ENCODE peak calls at places on chromosome 1, in ten cellular contexts. D is GM23248; E is heart left ventricle; Y is CD8-positive, alpha-beta T cell; I is prostate gland; X is CD4-positive, alpha-beta memory T cell; B is SJSA1; C is Peyer's patch; F is naive thymus-derived CD4-positive, alpha-beta T cell; W is DND-41. U is an unnamed sample.

GRCh38 chr1:54356680-54357147 is 49.5 kb downstream of the SSBP3 start:
- DNase-seq in D (no peak), E (no peak), Y (peak; percentile 11), I (no peak), X (peak; percentile 66), B (no peak), C (no peak), F (peak; percentile 76), W (no peak), U (peak; percentile 50)

GRCh38 chr1:176560681-176561080 is 97.7 kb downstream of the PAPPA2 start:
- DNase-seq in D (peak; percentile 89), E (no peak), Y (no peak), I (no peak), X (no peak), B (no peak), C (no peak), F (no peak), W (no peak), U (no peak)

GRCh38 chr1:41503507-41504125 is 19.1 kb upstream of the EDN2 start:
- DNase-seq in D (peak; percentile 49), E (no peak), Y (no peak), I (no peak), X (no peak), B (no peak), C (no peak), F (no peak), W (no peak), U (no peak)

GRCh38 chr1:115949156-115949555 is 27.2 kb upstream of the SLC22A15 start:
- DNase-seq in D (peak; percentile 41), E (no peak), Y (no peak), I (no peak), X (no peak), B (no peak), C (no peak), F (no peak), W (no peak), U (no peak)

GRCh38 chr1:226965581-226966440 is 25.7 kb downstream of the COQ8A start:
- DNase-seq in D (no peak), E (peak; percentile 26), Y (no peak), I (no peak), X (no peak), B (no peak), C (no peak), F (no peak), W (no peak), U (no peak)

GRCh38 chr1:169118227-169118626 is 11.7 kb downstream of the ATP1B1 start:
- DNase-seq in D (no peak), E (no peak), Y (no peak), I (no peak), X (no peak), B (no peak), C (no peak), F (no peak), W (no peak), U (no peak)

GRCh38 chr1:107935396-107936064 is 29.4 kb downstream of the VAV3 start:
- DNase-seq in D (peak; percentile 53), E (no peak), Y (no peak), I (no peak), X (no peak), B (no peak), C (peak; percentile 58), F (no peak), W (no peak), U (no peak)

GRCh38 chr1:208851376-208851775 is 607.2 kb upstream of the PLXNA2 start:
- DNase-seq in D (no peak), E (no peak), Y (no peak), I (no peak), X (no peak), B (peak; percentile 47), C (no peak), F (no peak), W (no peak), U (no peak)

GRCh38 chr1:174001573-174001972 is 20.6 kb downstream of the RC3H1 start:
- DNase-seq in D (no peak), E (no peak), Y (no peak), I (no peak), X (no peak), B (no peak), C (no peak), F (no peak), W (no peak), U (no peak)

GRCh38 chr1:174008261-174008660 is 13.9 kb downstream of the RC3H1 start:
- DNase-seq in D (no peak), E (no peak), Y (no peak), I (no peak), X (no peak), B (no peak), C (no peak), F (no peak), W (no peak), U (no peak)

GRCh38 chr1:174003867-174004266 is 18.3 kb downstream of the RC3H1 start:
- DNase-seq in D (no peak), E (no peak), Y (no peak), I (no peak), X (no peak), B (no peak), C (no peak), F (no peak), W (no peak), U (no peak)

GRCh38 chr1:174007846-174008245 is 14.3 kb downstream of the RC3H1 start:
- DNase-seq in D (peak; percentile 57), E (no peak), Y (no peak), I (no peak), X (no peak), B (no peak), C (no peak), F (no peak), W (no peak), U (no peak)

GRCh38 chr1:174005032-174005431 is 17.1 kb downstream of the RC3H1 start:
- DNase-seq in D (peak; percentile 75), E (no peak), Y (no peak), I (no peak), X (no peak), B (peak; percentile 68), C (no peak), F (no peak), W (no peak), U (no peak)
- H3K27ac ChIP-seq in D (no peak overlapping the region), E (no peak overlapping the region), Y (no peak overlapping the region), I (no peak overlapping the region), X (no peak overlapping the region), B (peak overlapping the region; percentile 53), C (no peak overlapping the region), F (no peak overlapping the region), W (no peak overlapping the region), U (no peak overlapping the region)

DNA sequence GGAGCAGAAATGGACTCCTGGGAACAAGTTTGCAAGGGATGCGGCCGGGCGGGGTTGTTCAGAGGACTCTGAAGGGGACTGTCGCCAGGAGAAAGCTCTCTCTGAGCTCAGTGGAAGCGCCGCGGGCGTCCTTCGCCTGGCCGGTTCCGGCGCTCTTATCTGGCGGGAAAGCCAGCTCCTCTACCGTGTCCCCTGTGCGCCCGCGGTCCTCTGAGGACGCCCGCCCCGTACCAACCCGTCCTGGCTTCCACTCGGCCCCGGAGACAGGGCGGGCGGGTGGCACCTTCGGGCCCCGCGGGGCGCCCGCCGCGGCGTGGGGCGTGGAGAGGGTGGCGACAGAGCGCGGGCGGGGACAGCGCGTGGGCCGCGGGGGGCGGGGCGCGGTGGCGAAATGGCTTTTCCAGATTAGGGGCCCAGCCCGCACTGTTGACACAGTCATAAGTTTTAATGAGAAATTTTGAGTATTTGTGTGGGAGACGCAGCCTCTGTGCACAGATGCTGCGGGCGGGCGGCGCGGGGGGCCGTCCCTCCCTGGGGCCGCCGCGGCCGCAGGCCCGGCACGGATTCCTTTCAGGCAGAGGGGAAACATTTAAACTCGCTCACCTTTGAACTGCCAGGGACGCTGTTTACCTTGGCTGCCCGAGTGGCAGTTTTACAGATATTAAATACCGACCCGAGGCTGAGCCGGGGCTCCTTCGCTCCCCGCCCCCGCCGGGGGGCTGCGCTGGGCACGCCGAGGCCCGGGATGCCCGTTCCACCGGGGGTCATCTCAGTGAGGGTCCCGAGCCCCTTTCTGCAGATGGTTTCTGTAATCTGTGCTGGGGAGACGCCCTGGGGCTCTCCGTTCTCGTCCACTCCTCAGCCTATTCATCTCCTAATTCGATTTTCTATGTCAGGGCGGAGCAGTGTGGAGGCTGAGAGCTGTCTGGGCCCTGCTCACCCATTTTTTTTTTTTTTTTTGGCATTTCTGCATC is 70.4 kb downstream of the FOXD2 start:
- DNase-seq in D (peak; percentile 30), E (no peak), Y (no peak), I (peak; percentile 27), X (no peak), B (no peak), C (peak; percentile 51), F (no peak), W (no peak), U (no peak)
- H3K4me3 ChIP-seq in D (peak overlapping the region; percentile 65), E (peak overlapping the region; percentile 58), Y (peak overlapping the region; percentile 45), I (peak overlapping the region; percentile 41), X (no peak overlapping the region), B (peak overlapping the region; percentile 34), C (peak overlapping the region; percentile 56), F (no peak overlapping the region), W (no peak overlapping the region), U (no peak overlapping the region)

DNA sequence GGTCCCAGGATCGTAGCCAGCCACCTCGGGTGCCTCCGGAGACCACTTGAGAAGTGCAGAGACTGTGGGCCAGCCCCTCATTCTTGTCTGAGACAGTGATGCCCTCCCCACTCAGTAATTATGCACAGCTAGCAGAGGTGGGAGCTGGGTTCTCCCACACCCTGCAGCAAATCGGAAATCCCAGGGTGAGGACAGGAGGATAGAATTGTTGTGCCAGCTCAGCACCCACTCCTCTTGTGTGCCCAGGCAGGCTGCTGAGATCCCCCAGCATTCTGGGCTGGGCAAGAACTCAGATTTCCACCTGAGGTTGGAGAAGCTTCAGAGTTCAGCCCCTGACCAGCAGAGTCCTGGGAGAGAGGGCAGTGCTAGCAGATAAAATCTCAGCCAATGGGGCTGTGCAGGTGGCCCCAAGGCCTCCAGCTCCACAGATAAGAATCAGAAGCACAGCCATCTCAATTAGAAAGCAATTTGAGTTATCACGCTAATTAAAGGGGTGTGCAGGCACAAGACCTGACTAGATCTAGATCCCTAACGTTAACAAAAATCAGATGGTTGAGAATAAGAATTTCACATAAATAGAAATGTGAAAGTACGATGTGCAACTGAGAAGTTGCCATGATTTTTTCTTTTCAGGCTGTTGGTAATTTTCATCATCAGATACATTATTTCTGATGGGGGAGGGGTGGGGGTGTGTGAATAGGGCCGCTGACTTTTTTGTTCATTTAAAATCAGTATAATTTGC is 45.5 kb upstream of the IRF2BP2 start:
- DNase-seq in D (no peak), E (no peak), Y (no peak), I (no peak), X (no peak), B (no peak), C (no peak), F (no peak), W (no peak), U (no peak)
- H3K27ac ChIP-seq in D (no peak overlapping the region), E (no peak overlapping the region), Y (no peak overlapping the region), I (peak overlapping the region; percentile 36), X (no peak overlapping the region), B (peak overlapping the region; percentile 93), C (no peak overlapping the region), F (no peak overlapping the region), W (no peak overlapping the region), U (no peak overlapping the region)

DNA sequence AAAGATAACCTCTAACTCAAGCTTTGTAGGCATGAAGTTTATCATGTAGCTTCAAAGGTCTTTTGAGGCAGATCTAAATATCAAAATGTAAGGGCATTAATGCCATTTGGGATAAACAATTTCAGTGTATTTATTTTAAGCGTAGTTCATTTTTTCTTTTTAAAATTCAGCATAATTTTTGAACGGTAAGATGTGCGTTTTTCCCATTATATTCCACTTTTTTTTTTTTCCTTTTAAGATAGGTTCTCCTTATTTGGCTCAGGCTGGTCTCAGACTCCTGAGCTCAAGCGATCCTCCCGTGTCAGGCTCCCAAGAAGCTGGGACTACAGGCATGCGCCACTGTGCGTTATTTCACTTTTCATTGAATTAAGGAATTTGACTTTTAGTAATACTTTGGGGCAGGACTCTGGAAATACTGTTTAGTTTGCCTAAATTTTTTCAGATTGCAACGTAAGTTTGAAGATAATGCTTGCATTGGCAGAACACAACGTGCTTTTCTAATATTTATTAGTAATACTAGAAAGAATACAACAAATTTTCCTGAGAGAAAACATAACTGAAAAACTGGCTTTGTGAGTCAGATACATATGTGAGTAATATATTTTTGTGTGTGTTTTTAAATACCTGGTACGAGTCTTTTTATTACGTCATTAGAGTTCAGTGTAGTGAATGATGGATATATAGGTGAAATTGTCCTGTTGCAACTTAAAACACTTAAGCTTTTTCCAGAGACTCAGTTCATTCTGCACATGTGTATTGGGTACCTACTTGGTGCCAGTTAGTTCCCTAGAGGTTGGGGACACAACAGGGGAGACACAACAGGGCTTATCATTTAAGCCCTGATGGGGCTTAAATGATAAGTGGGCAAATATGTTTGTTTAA is 2.2 kb downstream of the RALGPS2 start:
- DNase-seq in D (peak; percentile 14), E (no peak), Y (no peak), I (no peak), X (peak; percentile 28), B (no peak), C (no peak), F (no peak), W (no peak), U (no peak)
- H3K4me3 ChIP-seq in D (peak overlapping the region; percentile 96), E (peak overlapping the region; percentile 87), Y (no peak overlapping the region), I (peak overlapping the region; percentile 95), X (no peak overlapping the region), B (no peak overlapping the region), C (peak overlapping the region; percentile 86), F (no peak overlapping the region), W (peak overlapping the region; percentile 57), U (no peak overlapping the region)

U was measured in CD4-positive, CD25-positive, alpha-beta regulatory T cell.